ENCODE peak calls at places on chromosome 11, in five cellular contexts. R is HepG2, W is neural progenitor cell, I is PC-3, V is IMR-90. L is an unnamed sample.
A peak's percentile ranks its signal among the peaks of the same experiment; 100 is the strongest.

GRCh38 chr11:15124528-15124927 is 9.8 kb downstream of the INSC start:
- DNase-seq in R (no peak), W (peak; percentile 30), I (no peak), V (no peak), L (no peak)

GRCh38 chr11:10147195-10147594 is 146.8 kb downstream of the SBF2 start:
- DNase-seq in R (no peak), W (no peak), I (no peak), V (no peak), L (no peak)

GRCh38 chr11:69000831-69001245 is 12.2 kb downstream of the MRGPRF start:
- DNase-seq in R (peak; percentile 57), W (no peak), I (peak; percentile 63), V (peak; percentile 87), L (no peak)

GRCh38 chr11:75816561-75817239 is 1.7 kb downstream of the UVRAG start:
- DNase-seq in R (no peak), W (no peak), I (no peak), V (no peak), L (peak; percentile 72)

GRCh38 chr11:7603031-7603781 is 70.1 kb downstream of the CYB5R2 start:
- DNase-seq in R (no peak), W (no peak), I (no peak), V (peak; percentile 53), L (no peak)

GRCh38 chr11:2621919-2622318 is 77.9 kb downstream of the KCNQ1OT1 start:
- DNase-seq in R (no peak), W (no peak), I (no peak), V (no peak), L (no peak)

GRCh38 chr11:16015736-16016135 is 340.6 kb downstream of the SOX6 start:
- DNase-seq in R (no peak), W (no peak), I (no peak), V (no peak), L (no peak)

GRCh38 chr11:83785942-83786341 is 499.8 kb upstream of the CCDC90B start:
- DNase-seq in R (no peak), W (no peak), I (no peak), V (no peak), L (no peak)

GRCh38 chr11:34302046-34302921 is 55.5 kb downstream of the ABTB2 start:
- DNase-seq in R (no peak), W (no peak), I (peak; percentile 84), V (peak; percentile 98), L (no peak)

GRCh38 chr11:102760355-102761035 is 19.9 kb downstream of the MMP10 start:
- DNase-seq in R (no peak), W (no peak), I (peak; percentile 97), V (peak; percentile 98), L (no peak)

GRCh38 chr11:29321293-29322132 is 695.3 kb downstream of the KCNA4 start:
- DNase-seq in R (peak; percentile 75), W (no peak), I (peak; percentile 81), V (peak; percentile 94), L (no peak)

GRCh38 chr11:57937431-57937830 is 86.2 kb upstream of the OR9Q1 start:
- DNase-seq in R (no peak), W (no peak), I (peak; percentile 31), V (no peak), L (no peak)

GRCh38 chr11:33775832-33776231 is 1.5 kb upstream of the FBXO3 start:
- DNase-seq in R (no peak), W (no peak), I (no peak), V (peak; percentile 65), L (no peak)

GRCh38 chr11:27094062-27094587 is 53.5 kb downstream of the BBOX1 start:
- DNase-seq in R (no peak), W (no peak), I (no peak), V (no peak), L (no peak)

GRCh38 chr11:57085604-57086003 is 96.1 kb upstream of the LRRC55 start:
- DNase-seq in R (no peak), W (no peak), I (peak; percentile 31), V (no peak), L (no peak)

GRCh38 chr11:2934057-2934550 is 4.9 kb upstream of the PHLDA2 start:
- DNase-seq in R (no peak), W (no peak), I (no peak), V (no peak), L (no peak)

GRCh38 chr11:94332814-94333213 is 28.4 kb downstream of the IZUMO1R start:
- DNase-seq in R (no peak), W (no peak), I (no peak), V (no peak), L (no peak)

DNA sequence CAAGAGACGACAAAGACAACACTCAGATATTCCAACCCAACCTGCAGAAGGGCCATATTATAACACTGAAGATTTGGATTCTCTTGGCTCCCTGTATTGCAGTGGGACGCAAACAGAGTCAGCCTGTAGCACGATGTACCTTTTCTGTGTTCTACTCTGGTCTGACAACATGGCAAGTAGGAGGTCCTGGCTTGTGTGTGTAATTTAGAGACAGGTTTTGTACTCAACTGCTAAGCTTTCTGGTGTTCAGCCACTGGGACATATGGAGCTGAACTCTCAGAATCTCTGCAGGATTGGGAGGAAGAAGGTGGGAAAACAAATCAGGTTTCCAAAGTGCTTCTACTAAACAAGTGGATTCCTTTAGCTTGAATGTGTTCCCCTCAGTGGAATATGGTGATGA is 192.4 kb upstream of the MTMR2 start:
- DNase-seq in R (no peak), W (no peak), I (no peak), V (peak; percentile 40), L (no peak)
- H4K20me1 ChIP-seq in R (no peaks in the 10 kb centered on the region), W (no peaks in the 10 kb centered on the region), I (no peaks in the 10 kb centered on the region), V (no peaks in the 10 kb centered on the region), L (no peaks in the 10 kb centered on the region)

GRCh38 chr11:117931331-117931950 is 2.2 kb upstream of the TMPRSS13 start:
- DNase-seq in R (no peak), W (no peak), I (no peak), V (no peak), L (no peak)
- H4K20me1 ChIP-seq in R (no peaks in the 10 kb centered on the region), W (no peaks in the 10 kb centered on the region), I (no peaks in the 10 kb centered on the region), V (no peaks in the 10 kb centered on the region), L (no peaks in the 10 kb centered on the region)

GRCh38 chr11:72985645-72986044 is 156.5 kb downstream of the FCHSD2 start:
- DNase-seq in R (peak; percentile 15), W (no peak), I (no peak), V (peak; percentile 11), L (no peak)

GRCh38 chr11:72982286-72982685 is 159.8 kb downstream of the FCHSD2 start:
- DNase-seq in R (no peak), W (no peak), I (no peak), V (no peak), L (no peak)

GRCh38 chr11:72981067-72981466 is 161.1 kb downstream of the FCHSD2 start:
- DNase-seq in R (no peak), W (no peak), I (no peak), V (no peak), L (no peak)

GRCh38 chr11:72983560-72983959 is 158.6 kb downstream of the FCHSD2 start:
- DNase-seq in R (no peak), W (no peak), I (peak; percentile 22), V (no peak), L (no peak)

DNA sequence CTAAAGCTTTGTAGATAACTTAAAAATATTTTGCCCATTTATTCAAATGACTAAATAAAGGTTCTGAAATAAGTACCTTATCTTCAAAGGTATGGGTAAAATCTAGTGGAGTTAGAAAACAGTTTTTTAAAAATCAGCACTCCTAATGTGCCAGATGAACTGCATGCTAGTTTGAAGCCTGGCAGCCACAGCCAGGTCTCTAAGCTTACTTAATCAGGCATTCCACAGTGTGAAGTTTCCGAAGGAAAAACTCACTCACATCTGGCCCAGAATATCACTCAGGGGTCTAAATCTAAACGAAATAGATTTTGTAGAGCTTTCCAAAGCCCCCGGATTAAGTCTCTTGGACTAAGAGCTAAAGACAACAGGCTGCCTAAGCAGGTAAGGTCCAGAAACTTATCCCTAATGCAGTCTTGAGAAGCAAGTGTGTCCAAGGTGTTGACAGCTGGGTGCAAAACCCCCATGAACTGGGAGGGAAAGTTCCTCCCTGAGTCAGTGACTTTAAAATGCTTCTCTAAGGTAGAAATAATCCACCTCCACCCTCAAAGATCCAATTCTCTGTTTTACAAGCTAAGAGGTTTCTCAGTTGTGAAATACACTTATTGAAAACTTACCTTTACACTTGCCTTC is 157.6 kb downstream of the FCHSD2 start:
- DNase-seq in R (no peak), W (peak; percentile 5), I (peak; percentile 31), V (no peak), L (no peak)
- H4K20me1 ChIP-seq in R (no peaks in the 10 kb centered on the region), W (peaks cover 2% of the 10 kb centered on the region), I (no peaks in the 10 kb centered on the region), V (peaks cover 2% of the 10 kb centered on the region), L (no peaks in the 10 kb centered on the region)

GRCh38 chr11:64341851-64342791 is 2.1 kb downstream of the CCDC88B start:
- DNase-seq in R (peak; percentile 63), W (peak; percentile 93), I (peak; percentile 96), V (peak; percentile 81), L (peak; percentile 97)
- H4K20me1 ChIP-seq in R (no peaks in the 10 kb centered on the region), W (no peaks in the 10 kb centered on the region), I (no peaks in the 10 kb centered on the region), V (no peaks in the 10 kb centered on the region), L (peaks cover 23% of the 10 kb centered on the region)